ENCODE peak calls at places on chromosomes 12 and 14, in eight cellular contexts. U, M, J, K, E, C, I and V are unnamed samples.

GRCh38 chr12:109948382-109948781 is 47.8 kb downstream of the GIT2 start:
- DNase-seq in M (no peak), U (no peak), E (no peak), C (no peak), K (no peak), J (no peak), I (no peak), V (no peak)

GRCh38 chr12:20527396-20528154 is 159.2 kb downstream of the PDE3A start:
- DNase-seq in I (no peak), E (no peak), M (no peak), K (no peak), J (no peak), C (no peak), U (no peak), V (no peak)

GRCh38 chr12:52391618-52392002 is 6.2 kb upstream of the KRT84 start:
- DNase-seq in M (no peak), C (no peak), U (no peak), E (no peak), J (peak; percentile 91), K (no peak), I (peak; percentile 89), V (no peak)

GRCh38 chr12:3204716-3205617 is 127.8 kb downstream of the TSPAN9 start:
- DNase-seq in M (no peak), C (no peak), J (no peak), K (no peak), U (no peak), E (no peak), I (peak; percentile 54), V (no peak)

GRCh38 chr12:89461649-89462612 is 62.7 kb downstream of the GALNT4 start:
- DNase-seq in J (peak; percentile 41), I (no peak), E (no peak), M (no peak), K (peak; percentile 64), U (peak; percentile 84), C (peak; percentile 62), V (peak; percentile 50)

GRCh38 chr12:4962539-4963486 is 53.1 kb downstream of the KCNA1 start:
- DNase-seq in C (no peak), E (no peak), I (no peak), M (no peak), J (peak; percentile 52), U (peak; percentile 53), K (peak; percentile 58), V (no peak)

GRCh38 chr12:78385541-78385940 is 479.0 kb upstream of the SYT1 start:
- DNase-seq in C (no peak), I (no peak), U (no peak), K (no peak), J (no peak), E (no peak), M (no peak), V (no peak)

GRCh38 chr12:41521872-41522379 is 333.8 kb downstream of the PDZRN4 start:
- DNase-seq in C (no peak), U (no peak), E (no peak), K (peak; percentile 25), I (no peak), M (no peak), J (no peak), V (no peak)

GRCh38 chr12:3316776-3317480 is 174.1 kb upstream of the PRMT8 start:
- DNase-seq in K (no peak), U (no peak), J (no peak), C (no peak), I (no peak), M (no peak), E (no peak), V (no peak)

GRCh38 chr14:74792249-74793039 is 29.3 kb downstream of the YLPM1 start:
- DNase-seq in C (peak; percentile 45), M (no peak), J (no peak), I (no peak), U (no peak), E (no peak), K (peak; percentile 22), V (no peak)

GRCh38 chr12:29681370-29681769 is 102.4 kb downstream of the TMTC1 start:
- DNase-seq in I (no peak), E (no peak), M (no peak), C (no peak), K (no peak), U (no peak), J (no peak), V (no peak)

GRCh38 chr12:80805106-80805505 is 88.4 kb downstream of the MYF5 start:
- DNase-seq in J (no peak), I (no peak), K (no peak), C (no peak), E (no peak), M (no peak), U (no peak), V (no peak)

GRCh38 chr14:90739318-90740077 is 76.7 kb downstream of the TTC7B start:
- DNase-seq in E (peak; percentile 64), I (no peak), C (no peak), J (no peak), K (no peak), U (no peak), M (no peak), V (no peak)

GRCh38 chr14:34104750-34105397 is 154.0 kb upstream of the EGLN3 start:
- DNase-seq in E (no peak), K (no peak), I (no peak), J (no peak), U (no peak), C (no peak), M (no peak), V (no peak)

GRCh38 chr14:96634896-96635295 is 132.7 kb downstream of the PAPOLA start:
- DNase-seq in U (no peak), C (no peak), M (no peak), I (no peak), J (no peak), E (no peak), K (no peak), V (no peak)

GRCh38 chr12:948238-948637 is 1.3 kb downstream of the RAD52 start:
- DNase-seq in U (no peak), I (no peak), E (no peak), K (peak; percentile 13), M (no peak), C (no peak), J (no peak), V (no peak)

GRCh38 chr14:47392351-47392750 is 283.1 kb downstream of the MDGA2 start:
- DNase-seq in K (no peak), J (no peak), E (no peak), M (no peak), U (no peak), C (no peak), I (no peak), V (no peak)

GRCh38 chr14:64891839-64892375 is 12.2 kb upstream of the SPTB start:
- DNase-seq in K (peak; percentile 69), I (no peak), M (no peak), C (peak; percentile 62), U (peak; percentile 77), J (peak; percentile 58), E (no peak), V (peak; percentile 64)

GRCh38 chr12:87952850-87953249 is 76.4 kb downstream of the C12orf50 start:
- DNase-seq in U (no peak), M (no peak), K (no peak), C (no peak), I (no peak), E (no peak), J (no peak), V (no peak)